ENCODE peak calls at places on chromosomes 2 and 18, in seven cellular contexts. One of them, this sample, is unnamed. For H3K4me1, the result is how much of the 10 kb centered on the place peaks cover.

GRCh38 chr2:26922638-26923466 is 47.6 kb upstream of the MAPRE3 start:
- DNase-seq in transverse colon: peak
- DNase-seq in prostate gland: peak
- DNase-seq in uterus: peak
- DNase-seq in stomach: peak
- DNase-seq in heart left ventricle: peak
- DNase-seq in A549: peak
- DNase-seq in this sample: peak

GRCh38 chr2:193895226-193895625 is 1700.5 kb upstream of the TMEFF2 start:
- DNase-seq in transverse colon: no peak
- DNase-seq in prostate gland: no peak
- DNase-seq in uterus: no peak
- DNase-seq in stomach: no peak
- DNase-seq in heart left ventricle: no peak
- DNase-seq in A549: no peak
- DNase-seq in this sample: no peak

GRCh38 chr2:220365023-220365422 is 737.6 kb downstream of the SLC4A3 start:
- DNase-seq in transverse colon: no peak
- DNase-seq in prostate gland: no peak
- DNase-seq in uterus: no peak
- DNase-seq in stomach: no peak
- DNase-seq in heart left ventricle: no peak
- DNase-seq in A549: no peak
- DNase-seq in this sample: no peak

GRCh38 chr18:38076346-38077053 is 510.9 kb upstream of the CELF4 start:
- DNase-seq in transverse colon: no peak
- DNase-seq in prostate gland: no peak
- DNase-seq in uterus: no peak
- DNase-seq in stomach: no peak
- DNase-seq in heart left ventricle: no peak
- DNase-seq in A549: no peak
- DNase-seq in this sample: no peak

GRCh38 chr2:43228782-43229659 is 2.6 kb upstream of the ZFP36L2 start:
- DNase-seq in transverse colon: no peak
- DNase-seq in prostate gland: no peak
- DNase-seq in uterus: no peak
- DNase-seq in stomach: no peak
- DNase-seq in heart left ventricle: no peak
- DNase-seq in A549: no peak
- DNase-seq in this sample: no peak

GRCh38 chr18:2223859-2224258 is 347.4 kb downstream of the METTL4 start:
- DNase-seq in transverse colon: no peak
- DNase-seq in prostate gland: no peak
- DNase-seq in uterus: no peak
- DNase-seq in stomach: no peak
- DNase-seq in heart left ventricle: peak
- DNase-seq in A549: no peak
- DNase-seq in this sample: peak

GRCh38 chr2:226674123-226674522 is 125.5 kb downstream of the IRS1 start:
- DNase-seq in transverse colon: no peak
- DNase-seq in prostate gland: no peak
- DNase-seq in uterus: no peak
- DNase-seq in stomach: no peak
- DNase-seq in heart left ventricle: peak
- DNase-seq in A549: no peak
- DNase-seq in this sample: no peak

GRCh38 chr2:181570833-181571661 is 85.9 kb downstream of the CERKL start:
- DNase-seq in transverse colon: no peak
- DNase-seq in prostate gland: no peak
- DNase-seq in uterus: no peak
- DNase-seq in stomach: no peak
- DNase-seq in heart left ventricle: no peak
- DNase-seq in A549: no peak
- DNase-seq in this sample: no peak

GRCh38 chr18:23684515-23685197 is 4.6 kb upstream of the LAMA3 start:
- DNase-seq in transverse colon: no peak
- DNase-seq in prostate gland: peak
- DNase-seq in uterus: peak
- DNase-seq in stomach: no peak
- DNase-seq in heart left ventricle: no peak
- DNase-seq in A549: peak
- DNase-seq in this sample: no peak

GRCh38 chr18:25136416-25137132 is 215.4 kb downstream of the ZNF521 start:
- DNase-seq in transverse colon: no peak
- DNase-seq in prostate gland: no peak
- DNase-seq in uterus: no peak
- DNase-seq in stomach: no peak
- DNase-seq in heart left ventricle: peak
- DNase-seq in A549: no peak
- DNase-seq in this sample: no peak

GRCh38 chr2:230927711-230928341 is 2.8 kb upstream of the GPR55 start:
- DNase-seq in transverse colon: peak
- DNase-seq in prostate gland: no peak
- DNase-seq in uterus: no peak
- DNase-seq in stomach: no peak
- DNase-seq in heart left ventricle: no peak
- DNase-seq in A549: no peak
- DNase-seq in this sample: no peak

GRCh38 chr18:49985246-49985645 is 171.9 kb upstream of the ACAA2 start:
- DNase-seq in transverse colon: no peak
- DNase-seq in prostate gland: no peak
- DNase-seq in uterus: no peak
- DNase-seq in stomach: no peak
- DNase-seq in heart left ventricle: no peak
- DNase-seq in A549: no peak
- DNase-seq in this sample: no peak

GRCh38 chr2:79717364-79718007 is 204.6 kb downstream of the CTNNA2 start:
- DNase-seq in transverse colon: no peak
- DNase-seq in prostate gland: no peak
- DNase-seq in uterus: no peak
- DNase-seq in stomach: no peak
- DNase-seq in heart left ventricle: no peak
- DNase-seq in A549: peak
- DNase-seq in this sample: no peak

GRCh38 chr2:210099940-210100339 is 71.3 kb downstream of the KANSL1L start:
- DNase-seq in transverse colon: no peak
- DNase-seq in prostate gland: no peak
- DNase-seq in uterus: no peak
- DNase-seq in stomach: no peak
- DNase-seq in heart left ventricle: no peak
- DNase-seq in A549: no peak
- DNase-seq in this sample: no peak

GRCh38 chr2:149314687-149315086 is 15.7 kb upstream of the LYPD6 start:
- DNase-seq in transverse colon: no peak
- DNase-seq in prostate gland: no peak
- DNase-seq in uterus: no peak
- DNase-seq in stomach: no peak
- DNase-seq in heart left ventricle: no peak
- DNase-seq in A549: no peak
- DNase-seq in this sample: no peak

GRCh38 chr2:74550231-74550630 is 3.5 kb downstream of the LOXL3 start:
- DNase-seq in transverse colon: no peak
- DNase-seq in prostate gland: no peak
- DNase-seq in uterus: no peak
- DNase-seq in stomach: no peak
- DNase-seq in heart left ventricle: no peak
- DNase-seq in A549: no peak
- DNase-seq in this sample: no peak

GRCh38 chr2:74552914-74553811 is 579 bp downstream of the LOXL3 start:
- DNase-seq in transverse colon: no peak
- DNase-seq in prostate gland: no peak
- DNase-seq in uterus: no peak
- DNase-seq in stomach: no peak
- DNase-seq in heart left ventricle: no peak
- DNase-seq in A549: no peak
- DNase-seq in this sample: no peak

GRCh38 chr2:74551530-74551929 is 2.2 kb downstream of the LOXL3 start:
- DNase-seq in transverse colon: no peak
- DNase-seq in prostate gland: no peak
- DNase-seq in uterus: no peak
- DNase-seq in stomach: no peak
- DNase-seq in heart left ventricle: no peak
- DNase-seq in A549: no peak
- DNase-seq in this sample: no peak

GRCh38 chr2:74553892-74554820 is at the start of the genes DOK1 and LOXL3:
- DNase-seq in transverse colon: peak
- DNase-seq in prostate gland: peak
- DNase-seq in uterus: peak
- DNase-seq in stomach: peak
- DNase-seq in heart left ventricle: peak
- DNase-seq in A549: peak
- DNase-seq in this sample: peak

GRCh38 chr2:74551942-74552913 is 1.5 kb downstream of the LOXL3 start:
- DNase-seq in transverse colon: no peak
- DNase-seq in prostate gland: no peak
- DNase-seq in uterus: no peak
- DNase-seq in stomach: no peak
- DNase-seq in heart left ventricle: no peak
- DNase-seq in A549: no peak
- DNase-seq in this sample: no peak
- TF ChIP-seq POLR2A in transverse colon: no peak
- TF ChIP-seq POLR2A in prostate gland: no peak
- TF ChIP-seq POLR2A in uterus: no peak
- TF ChIP-seq POLR2A in stomach: no peak
- TF ChIP-seq POLR2A in heart left ventricle: no peak
- TF ChIP-seq POLR2A in A549: no peak
- TF ChIP-seq POLR2A in this sample: no peak

GRCh38 chr2:126662623-126663022 is 6.7 kb downstream of the GYPC start:
- DNase-seq in transverse colon: no peak
- DNase-seq in prostate gland: no peak
- DNase-seq in uterus: no peak
- DNase-seq in stomach: no peak
- DNase-seq in heart left ventricle: no peak
- DNase-seq in A549: no peak
- DNase-seq in this sample: peak

GRCh38 chr2:126664639-126665038 is 8.7 kb downstream of the GYPC start:
- DNase-seq in transverse colon: no peak
- DNase-seq in prostate gland: no peak
- DNase-seq in uterus: no peak
- DNase-seq in stomach: no peak
- DNase-seq in heart left ventricle: no peak
- DNase-seq in A549: no peak
- DNase-seq in this sample: no peak

GRCh38 chr2:126663184-126663963 is 7.4 kb downstream of the GYPC start:
- DNase-seq in transverse colon: no peak
- DNase-seq in prostate gland: no peak
- DNase-seq in uterus: no peak
- DNase-seq in stomach: no peak
- DNase-seq in heart left ventricle: no peak
- DNase-seq in A549: no peak
- DNase-seq in this sample: no peak

GRCh38 chr2:126665483-126665882 is 9.5 kb downstream of the GYPC start:
- DNase-seq in transverse colon: no peak
- DNase-seq in prostate gland: no peak
- DNase-seq in uterus: no peak
- DNase-seq in stomach: no peak
- DNase-seq in heart left ventricle: no peak
- DNase-seq in A549: no peak
- DNase-seq in this sample: peak

GRCh38 chr2:126664234-126664633 is 8.3 kb downstream of the GYPC start:
- DNase-seq in transverse colon: peak
- DNase-seq in prostate gland: no peak
- DNase-seq in uterus: no peak
- DNase-seq in stomach: no peak
- DNase-seq in heart left ventricle: no peak
- DNase-seq in A549: no peak
- DNase-seq in this sample: no peak
- H3K4me1 ChIP-seq in transverse colon: under half
- H3K4me1 ChIP-seq in prostate gland: under half
- H3K4me1 ChIP-seq in uterus: under half
- H3K4me1 ChIP-seq in stomach: half or more
- H3K4me1 ChIP-seq in heart left ventricle: half or more
- H3K4me1 ChIP-seq in A549: under half
- H3K4me1 ChIP-seq in this sample: half or more

DNA sequence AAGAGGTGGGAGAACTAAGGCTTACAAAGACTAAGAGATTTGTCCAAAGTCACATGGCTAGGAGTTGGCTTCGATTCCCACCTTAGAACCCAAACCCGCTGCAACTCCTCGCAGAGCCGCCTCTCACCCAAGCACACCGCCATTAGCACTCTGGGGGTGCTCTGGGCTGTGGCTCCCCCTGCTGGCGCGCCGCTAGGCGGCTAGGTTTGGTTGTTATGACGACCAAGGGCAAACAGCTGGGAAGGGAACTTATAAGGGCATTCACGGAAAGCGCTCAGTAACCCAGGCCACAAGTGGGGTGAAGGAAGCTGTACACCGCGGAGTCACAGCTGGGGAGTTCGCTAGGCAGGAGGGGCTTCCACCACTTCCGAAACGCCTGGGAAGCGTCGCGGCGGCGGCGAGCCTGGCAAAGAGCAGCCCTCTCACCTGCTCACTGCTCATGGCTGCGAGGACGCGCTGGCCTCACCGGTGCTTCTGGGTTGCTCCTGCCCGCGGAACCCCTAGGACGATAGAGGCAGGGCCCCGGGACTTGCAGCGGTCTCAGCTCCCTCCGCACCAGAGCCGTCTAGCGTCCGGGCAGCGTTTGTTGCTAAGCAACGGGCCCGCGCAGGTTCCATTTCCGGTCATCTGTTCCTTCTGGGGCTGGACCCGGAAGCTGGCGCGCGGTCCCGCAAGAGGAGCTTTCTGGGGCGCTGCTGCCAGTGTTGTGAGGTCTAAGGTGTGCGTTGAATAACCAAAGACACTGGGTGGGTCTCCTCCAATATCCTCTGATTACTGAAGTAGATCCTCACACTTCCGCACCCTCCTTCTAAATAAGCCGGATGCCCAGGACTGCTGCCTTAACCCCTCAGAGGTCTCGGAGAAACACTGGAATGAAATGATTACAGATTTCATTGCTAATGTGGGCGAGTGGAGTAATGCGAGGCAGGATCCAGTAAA is at the start of gene DNAH7:
- DNase-seq in transverse colon: peak
- DNase-seq in prostate gland: peak
- DNase-seq in uterus: peak
- DNase-seq in stomach: peak
- DNase-seq in heart left ventricle: peak
- DNase-seq in A549: peak
- DNase-seq in this sample: peak
- TF ChIP-seq POLR2A in transverse colon: peak
- TF ChIP-seq POLR2A in prostate gland: no peak
- TF ChIP-seq POLR2A in uterus: no peak
- TF ChIP-seq POLR2A in stomach: no peak
- TF ChIP-seq POLR2A in heart left ventricle: peak
- TF ChIP-seq POLR2A in A549: peak
- TF ChIP-seq POLR2A in this sample: peak

GRCh38 chr2:96208144-96209010 is at the start of gene STARD7:
- DNase-seq in transverse colon: peak
- DNase-seq in prostate gland: peak
- DNase-seq in uterus: peak
- DNase-seq in stomach: peak
- DNase-seq in heart left ventricle: peak
- DNase-seq in A549: peak
- DNase-seq in this sample: peak
- H3K4me1 ChIP-seq in transverse colon: under half
- H3K4me1 ChIP-seq in prostate gland: under half
- H3K4me1 ChIP-seq in uterus: under half
- H3K4me1 ChIP-seq in stomach: half or more
- H3K4me1 ChIP-seq in heart left ventricle: half or more
- H3K4me1 ChIP-seq in A549: under half
- H3K4me1 ChIP-seq in this sample: half or more

This sample was measured in body of pancreas.